ENCODE peak calls at places on chromosomes 4 and X, in six cellular contexts. K is activated CD4-positive, alpha-beta memory T cell treated with anti-CD3 and anti-CD28 coated beads for 36 hours; Y is caudate nucleus; L is type B pancreatic cell; P is T-cell; J is stimulated activated CD4-positive, alpha-beta T cell treated with anti-CD3 and anti-CD28 coated beads, Interleukin-2, amount 100 ng/mL, for 48 hours. C is an unnamed sample.

GRCh38 chrX:108396188-108396885 is 41.9 kb downstream of the COL4A6 start:
- DNase-seq in K (no peak), Y (no peak), L (no peak), P (no peak), J (no peak), C (no peak)

GRCh38 chr4:688695-689497 is at the start of gene SLC49A3:
- DNase-seq in K (no peak), Y (no peak), L (peak), P (no peak), J (no peak), C (no peak)

GRCh38 chr4:31054295-31054694 is 334.1 kb downstream of the PCDH7 start:
- DNase-seq in K (no peak), Y (no peak), L (no peak), P (no peak), J (no peak), C (no peak)

GRCh38 chrX:85112270-85112669 is 108.6 kb downstream of the APOOL start:
- DNase-seq in K (no peak), Y (no peak), L (no peak), P (no peak), J (no peak), C (no peak)

GRCh38 chrX:154308108-154308946 is 12.7 kb downstream of the TKTL1 start:
- DNase-seq in K (peak), Y (peak), L (no peak), P (peak), J (peak), C (no peak)

GRCh38 chr4:64564126-64564525 is 154.9 kb upstream of the TECRL start:
- DNase-seq in K (no peak), Y (no peak), L (no peak), P (no peak), J (no peak), C (no peak)

GRCh38 chr4:147587061-147587460 is 30.1 kb upstream of the TMEM184C start:
- DNase-seq in K (no peak), Y (no peak), L (no peak), P (no peak), J (no peak), C (no peak)

GRCh38 chrX:14956813-14957212 is 83.6 kb downstream of the MOSPD2 start:
- DNase-seq in K (no peak), Y (no peak), L (no peak), P (no peak), J (no peak), C (no peak)

GRCh38 chr4:38382492-38382891 is 281.5 kb upstream of the KLF3 start:
- DNase-seq in K (no peak), Y (no peak), L (no peak), P (no peak), J (no peak), C (no peak)

GRCh38 chr4:14862881-14863280 is 139.4 kb upstream of the CPEB2 start:
- DNase-seq in K (no peak), Y (no peak), L (no peak), P (no peak), J (no peak), C (no peak)

GRCh38 chrX:45850775-45851433 is 650.2 kb upstream of the DIPK2B start:
- DNase-seq in K (peak), Y (no peak), L (peak), P (peak), J (no peak), C (no peak)

GRCh38 chr4:3475041-3475712 is 12.1 kb downstream of the DOK7 start:
- DNase-seq in K (no peak), Y (no peak), L (no peak), P (no peak), J (no peak), C (no peak)

GRCh38 chr4:176622251-176622968 is 170.3 kb downstream of the VEGFC start:
- DNase-seq in K (no peak), Y (no peak), L (no peak), P (no peak), J (no peak), C (no peak)

GRCh38 chr4:109701566-109702399 is 1.5 kb downstream of the CASP6 start:
- DNase-seq in K (no peak), Y (no peak), L (no peak), P (no peak), J (no peak), C (no peak)